ENCODE peak calls at places on chromosomes 2 and 18, in five cellular contexts. Z is sigmoid colon; G is prostate gland; P is CD8-positive, alpha-beta T cell; H is psoas muscle. B is an unnamed sample.

GRCh38 chr2:214410918-214411554 is at the start of gene VWC2L:
- DNase-seq in Z (no peak), G (peak; percentile 49), P (no peak), H (peak; percentile 54), B (peak; percentile 75)

GRCh38 chr2:184268900-184269299 is 329.4 kb upstream of the ZNF804A start:
- DNase-seq in Z (no peak), G (no peak), P (no peak), H (no peak), B (no peak)

GRCh38 chr2:179857236-179857635 is 4.2 kb downstream of the ZNF385B start:
- DNase-seq in Z (no peak), G (no peak), P (no peak), H (no peak), B (no peak)

GRCh38 chr2:191677091-191677645 is 768 bp upstream of the NABP1 start:
- DNase-seq in Z (peak; percentile 82), G (no peak), P (no peak), H (no peak), B (peak; percentile 60)

GRCh38 chr2:219184116-219184515 is 6.0 kb downstream of the RETREG2 start:
- DNase-seq in Z (no peak), G (no peak), P (no peak), H (no peak), B (no peak)

GRCh38 chr2:74052732-74053712 is 68.3 kb downstream of the TET3 start:
- DNase-seq in Z (no peak), G (no peak), P (no peak), H (no peak), B (no peak)

GRCh38 chr18:48541026-48541746 is 2.4 kb downstream of the CTIF start:
- DNase-seq in Z (peak; percentile 89), G (peak; percentile 66), P (no peak), H (peak; percentile 80), B (peak; percentile 47)

GRCh38 chr2:226794077-226794670 is 5.4 kb downstream of the IRS1 start:
- DNase-seq in Z (no peak), G (no peak), P (no peak), H (no peak), B (no peak)

GRCh38 chr2:113304702-113305101 is 26.0 kb upstream of the PAX8 start:
- DNase-seq in Z (no peak), G (no peak), P (no peak), H (no peak), B (no peak)

GRCh38 chr18:66533693-66534092 is 70.2 kb downstream of the CDH19 start:
- DNase-seq in Z (no peak), G (no peak), P (no peak), H (no peak), B (no peak)

GRCh38 chr2:23627236-23627990 is 242.4 kb downstream of the KLHL29 start:
- DNase-seq in Z (no peak), G (no peak), P (no peak), H (no peak), B (no peak)

GRCh38 chr2:3001595-3002184 is 375.9 kb downstream of the EIPR1 start:
- DNase-seq in Z (no peak), G (peak; percentile 22), P (no peak), H (no peak), B (no peak)

GRCh38 chr18:27377251-27377650 is 192.1 kb upstream of the CHST9 start:
- DNase-seq in Z (no peak), G (no peak), P (no peak), H (no peak), B (peak; percentile 3)

GRCh38 chr2:29284671-29285070 is 169.5 kb downstream of the CLIP4 start:
- DNase-seq in Z (no peak), G (no peak), P (no peak), H (no peak), B (no peak)

GRCh38 chr2:1632006-1632348 is 112.3 kb downstream of the PXDN start:
- DNase-seq in Z (peak; percentile 35), G (peak; percentile 79), P (no peak), H (no peak), B (peak; percentile 67)

GRCh38 chr2:161905389-161906046 is 168.5 kb downstream of the DPP4 start:
- DNase-seq in Z (no peak), G (no peak), P (no peak), H (no peak), B (no peak)

GRCh38 chr2:26292646-26293045 is 47.9 kb downstream of the HADHB start:
- DNase-seq in Z (no peak), G (no peak), P (no peak), H (no peak), B (peak; percentile 37)

GRCh38 chr2:134260726-134261125 is 6.9 kb downstream of the MGAT5 start:
- DNase-seq in Z (no peak), G (no peak), P (no peak), H (no peak), B (no peak)

GRCh38 chr18:31863103-31863502 is 79.8 kb downstream of the TRAPPC8 start:
- DNase-seq in Z (no peak), G (no peak), P (no peak), H (no peak), B (no peak)

GRCh38 chr18:31860488-31860887 is 82.4 kb downstream of the TRAPPC8 start:
- DNase-seq in Z (no peak), G (no peak), P (no peak), H (no peak), B (no peak)

GRCh38 chr18:31857516-31858106 is 85.3 kb downstream of the TRAPPC8 start:
- DNase-seq in Z (no peak), G (no peak), P (no peak), H (no peak), B (no peak)
- TF ChIP-seq CTCF in Z (no peak), G (no peak), P (no peak), H (no peak), B (no peak)

GRCh38 chr2:106299696-106300095 is 105.6 kb upstream of the UXS1 start:
- DNase-seq in Z (no peak), G (no peak), P (no peak), H (no peak), B (no peak)
- H3K4me1 ChIP-seq in Z (no peaks in the 10 kb centered on the region), G (no peaks in the 10 kb centered on the region), P (no peaks in the 10 kb centered on the region), H (no peaks in the 10 kb centered on the region), B (no peaks in the 10 kb centered on the region)

GRCh38 chr2:125516496-125517109 is 1139.4 kb upstream of the GYPC start:
- DNase-seq in Z (no peak), G (no peak), P (no peak), H (no peak), B (no peak)
- TF ChIP-seq CTCF in Z (no peak), G (no peak), P (no peak), H (no peak), B (peak; percentile 83)

GRCh38 chr2:62197017-62197586 is 1.2 kb downstream of the B3GNT2 start:
- DNase-seq in Z (no peak), G (no peak), P (peak; percentile 20), H (no peak), B (no peak)

GRCh38 chr2:62196278-62196901 is 475 bp downstream of the B3GNT2 start:
- DNase-seq in Z (peak; percentile 81), G (peak; percentile 33), P (peak; percentile 44), H (peak; percentile 39), B (no peak)

GRCh38 chr2:62194558-62195420 is 1.1 kb upstream of the B3GNT2 start:
- DNase-seq in Z (no peak), G (no peak), P (no peak), H (peak; percentile 25), B (no peak)

GRCh38 chr2:62197609-62198236 is 1.8 kb downstream of the B3GNT2 start:
- DNase-seq in Z (no peak), G (peak; percentile 33), P (no peak), H (peak; percentile 37), B (peak; percentile 51)

DNA sequence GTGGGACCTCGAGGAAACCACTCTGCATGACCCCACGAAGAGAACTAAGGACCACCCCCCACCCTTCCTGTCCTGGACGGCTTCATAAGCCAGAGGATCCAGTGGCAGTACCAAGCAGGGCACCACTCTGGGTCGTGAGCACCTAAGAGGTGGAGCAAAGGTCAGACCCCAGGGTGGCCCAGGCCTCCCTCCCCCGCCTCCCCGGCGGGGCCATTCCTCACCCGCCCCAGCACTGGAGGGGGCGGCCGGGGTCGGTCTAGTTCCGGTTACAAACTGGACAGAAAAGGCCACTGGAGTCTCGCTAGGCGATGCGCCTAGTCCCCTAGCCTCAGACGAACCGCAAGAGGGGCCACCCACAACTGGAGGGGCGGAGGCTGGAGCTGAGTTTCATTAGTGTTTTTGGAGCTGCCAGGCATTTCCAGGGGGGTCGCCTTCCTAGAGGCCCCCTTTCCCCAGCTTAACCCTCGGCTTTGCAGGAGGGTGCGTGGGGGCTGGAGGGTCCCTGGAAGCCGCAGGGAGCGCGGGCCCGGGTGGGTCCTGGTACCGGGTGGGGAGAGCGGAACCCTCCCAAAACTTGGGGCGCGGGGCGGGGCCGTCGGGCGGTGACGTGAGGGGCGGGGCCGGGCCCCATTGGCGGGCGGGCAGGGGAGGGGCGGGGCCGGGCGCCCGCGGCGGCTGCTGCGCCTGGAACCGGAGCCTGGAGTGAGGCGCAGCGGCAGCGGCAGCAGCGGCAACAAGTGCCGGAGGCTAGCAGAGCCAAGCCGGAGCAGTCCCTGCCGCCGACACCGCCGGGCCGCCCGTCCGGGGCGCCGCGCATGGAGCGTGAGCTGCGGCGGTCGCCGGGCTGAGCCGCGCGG is at the start of gene B3GNT2:
- DNase-seq in Z (peak; percentile 88), G (peak; percentile 80), P (peak; percentile 82), H (peak; percentile 84), B (peak; percentile 56)
- H3K4me1 ChIP-seq in Z (peaks cover 20% of the 10 kb centered on the region), G (no peaks in the 10 kb centered on the region), P (peaks cover 40% of the 10 kb centered on the region), H (peaks cover 13% of the 10 kb centered on the region), B (peaks cover 29% of the 10 kb centered on the region)